ENCODE peak calls at places on chromosomes 12 and 14, in six cellular contexts. I is NCI-H1092 treated with DMSO at 0.1 percent for 48 hours, C is AG20443, U is PC-9, Z is lower leg skin, P is fibroblast of the aortic adventitia. G is an unnamed sample.

GRCh38 chr12:124371970-124372555 is 77.2 kb downstream of the RFLNA start:
- DNase-seq in U (no peak), Z (no peak), I (no peak), P (no peak), C (no peak), G (no peak)

GRCh38 chr12:65765436-65765813 is 58.9 kb upstream of the HMGA2 start:
- DNase-seq in P (peak), Z (no peak), C (peak), U (no peak), I (no peak), G (peak)

GRCh38 chr12:111767362-111768158 is 827 bp downstream of the ALDH2 start:
- DNase-seq in C (peak), U (no peak), P (peak), I (no peak), Z (no peak), G (peak)

GRCh38 chr14:65131176-65131765 is 29.0 kb upstream of the MAX start:
- DNase-seq in Z (no peak), P (peak), I (no peak), U (peak), C (peak), G (peak)

GRCh38 chr14:30257946-30258661 is 300.9 kb upstream of the G2E3 start:
- DNase-seq in P (no peak), C (no peak), I (no peak), U (no peak), Z (no peak), G (no peak)

GRCh38 chr12:95663525-95663924 is 112.2 kb upstream of the USP44 start:
- DNase-seq in U (no peak), Z (no peak), P (peak), I (no peak), C (peak), G (no peak)

GRCh38 chr12:109385339-109386078 is 37.8 kb downstream of the MYO1H start:
- DNase-seq in I (peak), U (peak), Z (peak), P (peak), C (peak), G (peak)

GRCh38 chr14:104664107-104664506 is 25.3 kb upstream of the INF2 start:
- DNase-seq in P (no peak), U (no peak), Z (no peak), C (no peak), I (no peak), G (no peak)

GRCh38 chr14:33938131-33938949 is 12.5 kb downstream of the EGLN3 start:
- DNase-seq in C (no peak), I (peak), P (no peak), U (peak), Z (peak), G (no peak)

GRCh38 chr14:74064883-74065282 is 19.4 kb downstream of the ALDH6A1 start:
- DNase-seq in C (no peak), P (no peak), Z (no peak), I (no peak), U (no peak), G (no peak)

GRCh38 chr14:31159682-31160296 is 47.8 kb downstream of the HECTD1 start:
- DNase-seq in P (peak), I (no peak), U (no peak), Z (no peak), C (peak), G (no peak)

GRCh38 chr12:107512391-107512790 is 173.2 kb upstream of the PWP1 start:
- DNase-seq in Z (peak), U (no peak), C (peak), I (no peak), P (peak), G (peak)

GRCh38 chr14:52072266-52072780 is 3.5 kb upstream of the NID2 start:
- DNase-seq in Z (no peak), I (no peak), P (no peak), C (no peak), U (no peak), G (no peak)

GRCh38 chr12:47205532-47206449 is 126.0 kb upstream of the AMIGO2 start:
- DNase-seq in I (no peak), P (no peak), C (no peak), Z (no peak), U (no peak), G (no peak)

GRCh38 chr14:98229676-98230366 is 1042.2 kb downstream of the BCL11B start:
- DNase-seq in Z (no peak), C (no peak), P (no peak), U (no peak), I (no peak), G (no peak)

GRCh38 chr12:1518763-1519516 is 75.4 kb downstream of the FBXL14 start:
- DNase-seq in Z (no peak), I (peak), U (peak), C (no peak), P (peak), G (peak)

GRCh38 chr14:70886421-70887206 is 20.6 kb upstream of the PCNX1 start:
- DNase-seq in P (no peak), I (no peak), C (no peak), U (no peak), Z (no peak), G (no peak)

GRCh38 chr12:95695741-95696140 is 94.8 kb downstream of the NTN4 start:
- DNase-seq in C (no peak), P (no peak), I (no peak), U (no peak), Z (no peak), G (no peak)

GRCh38 chr12:3601466-3602150 is 110.6 kb downstream of the PRMT8 start:
- DNase-seq in U (no peak), P (no peak), Z (no peak), C (no peak), I (no peak), G (no peak)

GRCh38 chr12:74264692-74265091 is 272.9 kb upstream of the ATXN7L3B start:
- DNase-seq in U (no peak), I (no peak), Z (no peak), P (no peak), C (no peak), G (no peak)

GRCh38 chr14:64464695-64465094 is 604 bp upstream of the AKAP5 start:
- DNase-seq in P (no peak), Z (no peak), C (no peak), I (peak), U (no peak), G (no peak)

GRCh38 chr12:47741340-47741703 is 16.0 kb upstream of the ENDOU start:
- DNase-seq in U (peak), Z (peak), P (no peak), I (peak), C (no peak), G (no peak)

GRCh38 chr12:123532808-123533649 is 490 bp downstream of the RILPL1 start:
- DNase-seq in Z (no peak), P (peak), C (peak), U (peak), I (no peak), G (peak)

GRCh38 chr12:94644141-94644575 is 6.2 kb downstream of the TMCC3 start:
- DNase-seq in U (no peak), P (peak), Z (no peak), I (no peak), C (no peak), G (peak)

GRCh38 chr12:131557310-131557709 is 153.6 kb upstream of the SFSWAP start:
- DNase-seq in I (no peak), C (no peak), P (no peak), Z (no peak), U (no peak), G (no peak)

GRCh38 chr14:24086193-24086955 is 7.7 kb upstream of the PCK2 start:
- DNase-seq in I (no peak), Z (no peak), C (no peak), U (no peak), P (no peak), G (no peak)

GRCh38 chr14:31510222-31510621 is 22.4 kb upstream of the GPR33 start:
- DNase-seq in Z (no peak), U (no peak), I (peak), C (peak), P (peak), G (peak)

GRCh38 chr12:54650409-54650808 is 2.2 kb upstream of the DCD start:
- DNase-seq in C (no peak), P (no peak), I (no peak), U (no peak), Z (no peak), G (no peak)

GRCh38 chr14:90535556-90535930 is 138.7 kb downstream of the CALM1 start:
- DNase-seq in U (no peak), Z (no peak), I (no peak), C (no peak), P (no peak), G (no peak)

GRCh38 chr14:97077687-97078086 is 280.5 kb downstream of the VRK1 start:
- DNase-seq in I (no peak), Z (no peak), P (no peak), U (peak), C (no peak), G (no peak)

GRCh38 chr14:84458881-84459280 is 1071.1 kb upstream of the FLRT2 start:
- DNase-seq in I (peak), Z (no peak), C (no peak), U (no peak), P (no peak), G (no peak)

GRCh38 chr12:129772463-129773169 is 131.2 kb downstream of the TMEM132D start:
- DNase-seq in I (no peak), U (no peak), P (no peak), C (no peak), Z (no peak), G (peak)

G was measured in astrocyte.